ENCODE peak calls at places on chromosomes 5 and 9, in seven cellular contexts. One of them, this sample, is unnamed.

GRCh38 chr5:81601912-81602311 is 149.0 kb downstream of the SSBP2 start:
- DNase-seq in aorta: no peak
- DNase-seq in brain microvascular endothelial cell: peak; percentile 15
- DNase-seq in stomach: no peak
- DNase-seq in body of pancreas: no peak
- DNase-seq in adrenal gland: no peak
- DNase-seq in neuronal stem cell: no peak
- DNase-seq in this sample: no peak

GRCh38 chr5:153168226-153168625 is 322.2 kb upstream of the GRIA1 start:
- DNase-seq in aorta: no peak
- DNase-seq in brain microvascular endothelial cell: no peak
- DNase-seq in stomach: no peak
- DNase-seq in body of pancreas: no peak
- DNase-seq in adrenal gland: no peak
- DNase-seq in neuronal stem cell: no peak
- DNase-seq in this sample: no peak

GRCh38 chr9:27732494-27732893 is 159.2 kb upstream of the C9orf72 start:
- DNase-seq in aorta: no peak
- DNase-seq in brain microvascular endothelial cell: no peak
- DNase-seq in stomach: no peak
- DNase-seq in body of pancreas: no peak
- DNase-seq in adrenal gland: no peak
- DNase-seq in neuronal stem cell: no peak
- DNase-seq in this sample: no peak

GRCh38 chr9:116901260-116901659 is 214.2 kb downstream of the TRIM32 start:
- DNase-seq in aorta: no peak
- DNase-seq in brain microvascular endothelial cell: no peak
- DNase-seq in stomach: no peak
- DNase-seq in body of pancreas: no peak
- DNase-seq in adrenal gland: no peak
- DNase-seq in neuronal stem cell: no peak
- DNase-seq in this sample: peak; percentile 55

GRCh38 chr5:124956471-124957029 is 210.1 kb upstream of the ZNF608 start:
- DNase-seq in aorta: no peak
- DNase-seq in brain microvascular endothelial cell: no peak
- DNase-seq in stomach: no peak
- DNase-seq in body of pancreas: no peak
- DNase-seq in adrenal gland: no peak
- DNase-seq in neuronal stem cell: no peak
- DNase-seq in this sample: no peak

GRCh38 chr5:66255702-66256101 is 111.6 kb downstream of the SREK1 start:
- DNase-seq in aorta: no peak
- DNase-seq in brain microvascular endothelial cell: no peak
- DNase-seq in stomach: no peak
- DNase-seq in body of pancreas: no peak
- DNase-seq in adrenal gland: no peak
- DNase-seq in neuronal stem cell: no peak
- DNase-seq in this sample: no peak

GRCh38 chr5:18975624-18976023 is 1012.4 kb downstream of the CDH18 start:
- DNase-seq in aorta: no peak
- DNase-seq in brain microvascular endothelial cell: no peak
- DNase-seq in stomach: no peak
- DNase-seq in body of pancreas: no peak
- DNase-seq in adrenal gland: no peak
- DNase-seq in neuronal stem cell: no peak
- DNase-seq in this sample: no peak

GRCh38 chr5:171419663-171420428 is 399 bp downstream of the FGF18 start:
- DNase-seq in aorta: no peak
- DNase-seq in brain microvascular endothelial cell: no peak
- DNase-seq in stomach: peak; percentile 32
- DNase-seq in body of pancreas: peak; percentile 26
- DNase-seq in adrenal gland: no peak
- DNase-seq in neuronal stem cell: peak; percentile 43
- DNase-seq in this sample: no peak

GRCh38 chr5:9781882-9782281 is 151.7 kb upstream of the TAS2R1 start:
- DNase-seq in aorta: no peak
- DNase-seq in brain microvascular endothelial cell: no peak
- DNase-seq in stomach: no peak
- DNase-seq in body of pancreas: no peak
- DNase-seq in adrenal gland: no peak
- DNase-seq in neuronal stem cell: no peak
- DNase-seq in this sample: no peak

GRCh38 chr5:170067152-170067551 is 38.5 kb upstream of the FOXI1 start:
- DNase-seq in aorta: no peak
- DNase-seq in brain microvascular endothelial cell: no peak
- DNase-seq in stomach: no peak
- DNase-seq in body of pancreas: no peak
- DNase-seq in adrenal gland: no peak
- DNase-seq in neuronal stem cell: no peak
- DNase-seq in this sample: no peak

GRCh38 chr9:136899196-136899595 is 12.9 kb downstream of the TRAF2 start:
- DNase-seq in aorta: no peak
- DNase-seq in brain microvascular endothelial cell: no peak
- DNase-seq in stomach: peak; percentile 36
- DNase-seq in body of pancreas: peak; percentile 26
- DNase-seq in adrenal gland: no peak
- DNase-seq in neuronal stem cell: no peak
- DNase-seq in this sample: no peak

GRCh38 chr9:91207889-91208651 is 153.6 kb downstream of the AUH start:
- DNase-seq in aorta: no peak
- DNase-seq in brain microvascular endothelial cell: no peak
- DNase-seq in stomach: no peak
- DNase-seq in body of pancreas: peak; percentile 63
- DNase-seq in adrenal gland: no peak
- DNase-seq in neuronal stem cell: no peak
- DNase-seq in this sample: no peak

GRCh38 chr9:72386186-72386585 is 21.2 kb upstream of the ZFAND5 start:
- DNase-seq in aorta: no peak
- DNase-seq in brain microvascular endothelial cell: no peak
- DNase-seq in stomach: no peak
- DNase-seq in body of pancreas: no peak
- DNase-seq in adrenal gland: no peak
- DNase-seq in neuronal stem cell: no peak
- DNase-seq in this sample: no peak

GRCh38 chr9:128911529-128912035 is 9.2 kb upstream of the PHYHD1 start:
- DNase-seq in aorta: peak; percentile 95
- DNase-seq in brain microvascular endothelial cell: peak; percentile 33
- DNase-seq in stomach: no peak
- DNase-seq in body of pancreas: peak; percentile 47
- DNase-seq in adrenal gland: no peak
- DNase-seq in neuronal stem cell: no peak
- DNase-seq in this sample: no peak

GRCh38 chr5:4487581-4487980 is 652.5 kb upstream of the ADAMTS16 start:
- DNase-seq in aorta: no peak
- DNase-seq in brain microvascular endothelial cell: no peak
- DNase-seq in stomach: no peak
- DNase-seq in body of pancreas: no peak
- DNase-seq in adrenal gland: no peak
- DNase-seq in neuronal stem cell: no peak
- DNase-seq in this sample: no peak

GRCh38 chr5:40507095-40507494 is 172.6 kb upstream of the PTGER4 start:
- DNase-seq in aorta: no peak
- DNase-seq in brain microvascular endothelial cell: no peak
- DNase-seq in stomach: no peak
- DNase-seq in body of pancreas: no peak
- DNase-seq in adrenal gland: no peak
- DNase-seq in neuronal stem cell: no peak
- DNase-seq in this sample: no peak

GRCh38 chr5:113520429-113520828 is 6.9 kb downstream of the YTHDC2 start:
- DNase-seq in aorta: no peak
- DNase-seq in brain microvascular endothelial cell: peak; percentile 25
- DNase-seq in stomach: no peak
- DNase-seq in body of pancreas: no peak
- DNase-seq in adrenal gland: peak; percentile 54
- DNase-seq in neuronal stem cell: no peak
- DNase-seq in this sample: no peak

GRCh38 chr9:127444921-127445850 is 6.0 kb downstream of the RPL12 start:
- DNase-seq in aorta: no peak
- DNase-seq in brain microvascular endothelial cell: no peak
- DNase-seq in stomach: no peak
- DNase-seq in body of pancreas: no peak
- DNase-seq in adrenal gland: no peak
- DNase-seq in neuronal stem cell: no peak
- DNase-seq in this sample: no peak

GRCh38 chr5:173884402-173885053 is 3.6 kb upstream of the CPEB4 start:
- DNase-seq in aorta: no peak
- DNase-seq in brain microvascular endothelial cell: no peak
- DNase-seq in stomach: peak; percentile 71
- DNase-seq in body of pancreas: no peak
- DNase-seq in adrenal gland: no peak
- DNase-seq in neuronal stem cell: no peak
- DNase-seq in this sample: no peak

GRCh38 chr5:173333900-173334685 is 5.9 kb upstream of the STC2 start:
- DNase-seq in aorta: no peak
- DNase-seq in brain microvascular endothelial cell: peak; percentile 56
- DNase-seq in stomach: no peak
- DNase-seq in body of pancreas: no peak
- DNase-seq in adrenal gland: no peak
- DNase-seq in neuronal stem cell: no peak
- DNase-seq in this sample: no peak

GRCh38 chr9:71663216-71663615 is 105.1 kb downstream of the CEMIP2 start:
- DNase-seq in aorta: no peak
- DNase-seq in brain microvascular endothelial cell: no peak
- DNase-seq in stomach: no peak
- DNase-seq in body of pancreas: no peak
- DNase-seq in adrenal gland: no peak
- DNase-seq in neuronal stem cell: no peak
- DNase-seq in this sample: no peak

GRCh38 chr5:116577064-116577788 is 2.6 kb upstream of the SEMA6A start:
- DNase-seq in aorta: no peak
- DNase-seq in brain microvascular endothelial cell: no peak
- DNase-seq in stomach: no peak
- DNase-seq in body of pancreas: no peak
- DNase-seq in adrenal gland: no peak
- DNase-seq in neuronal stem cell: no peak
- DNase-seq in this sample: no peak

GRCh38 chr9:85172001-85172978 is 502.8 kb downstream of the NTRK2 start:
- DNase-seq in aorta: no peak
- DNase-seq in brain microvascular endothelial cell: no peak
- DNase-seq in stomach: no peak
- DNase-seq in body of pancreas: no peak
- DNase-seq in adrenal gland: no peak
- DNase-seq in neuronal stem cell: no peak
- DNase-seq in this sample: peak; percentile 51

GRCh38 chr9:129319938-129320481 is 141.9 kb upstream of the IER5L start:
- DNase-seq in aorta: peak; percentile 67
- DNase-seq in brain microvascular endothelial cell: no peak
- DNase-seq in stomach: peak; percentile 24
- DNase-seq in body of pancreas: no peak
- DNase-seq in adrenal gland: no peak
- DNase-seq in neuronal stem cell: no peak
- DNase-seq in this sample: no peak

GRCh38 chr5:139410886-139411835 is 7.3 kb upstream of the SPATA24 start:
- DNase-seq in aorta: no peak
- DNase-seq in brain microvascular endothelial cell: no peak
- DNase-seq in stomach: no peak
- DNase-seq in body of pancreas: no peak
- DNase-seq in adrenal gland: no peak
- DNase-seq in neuronal stem cell: no peak
- DNase-seq in this sample: no peak

GRCh38 chr5:112628219-112628618 is 109.5 kb upstream of the APC start:
- DNase-seq in aorta: no peak
- DNase-seq in brain microvascular endothelial cell: no peak
- DNase-seq in stomach: no peak
- DNase-seq in body of pancreas: no peak
- DNase-seq in adrenal gland: no peak
- DNase-seq in neuronal stem cell: peak; percentile 36
- DNase-seq in this sample: no peak

GRCh38 chr5:104266161-104266560 is 703.6 kb upstream of the NUDT12 start:
- DNase-seq in aorta: no peak
- DNase-seq in brain microvascular endothelial cell: no peak
- DNase-seq in stomach: no peak
- DNase-seq in body of pancreas: no peak
- DNase-seq in adrenal gland: no peak
- DNase-seq in neuronal stem cell: no peak
- DNase-seq in this sample: no peak

GRCh38 chr5:68225188-68225910 is 9.8 kb downstream of the PIK3R1 start:
- DNase-seq in aorta: peak; percentile 73
- DNase-seq in brain microvascular endothelial cell: peak; percentile 84
- DNase-seq in stomach: peak; percentile 69
- DNase-seq in body of pancreas: peak; percentile 76
- DNase-seq in adrenal gland: peak; percentile 90
- DNase-seq in neuronal stem cell: no peak
- DNase-seq in this sample: peak; percentile 82
- H3K27ac ChIP-seq in aorta: no peak overlapping the region
- H3K27ac ChIP-seq in brain microvascular endothelial cell: peak overlapping the region; percentile 50
- H3K27ac ChIP-seq in stomach: peak overlapping the region; percentile 51
- H3K27ac ChIP-seq in body of pancreas: no peak overlapping the region
- H3K27ac ChIP-seq in adrenal gland: peak overlapping the region; percentile 20
- H3K27ac ChIP-seq in neuronal stem cell: no peak overlapping the region
- H3K27ac ChIP-seq in this sample: peak overlapping the region; percentile 83

GRCh38 chr5:72464071-72464470 is 43.1 kb downstream of the ZNF366 start:
- DNase-seq in aorta: no peak
- DNase-seq in brain microvascular endothelial cell: no peak
- DNase-seq in stomach: no peak
- DNase-seq in body of pancreas: no peak
- DNase-seq in adrenal gland: no peak
- DNase-seq in neuronal stem cell: no peak
- DNase-seq in this sample: no peak
- H3K27ac ChIP-seq in aorta: no peak overlapping the region
- H3K27ac ChIP-seq in brain microvascular endothelial cell: no peak overlapping the region
- H3K27ac ChIP-seq in stomach: no peak overlapping the region
- H3K27ac ChIP-seq in body of pancreas: no peak overlapping the region
- H3K27ac ChIP-seq in adrenal gland: no peak overlapping the region
- H3K27ac ChIP-seq in neuronal stem cell: no peak overlapping the region
- H3K27ac ChIP-seq in this sample: peak overlapping the region; percentile 80

GRCh38 chr5:143922718-143923117 is 110.8 kb downstream of the HMHB1 start:
- DNase-seq in aorta: no peak
- DNase-seq in brain microvascular endothelial cell: peak; percentile 53
- DNase-seq in stomach: no peak
- DNase-seq in body of pancreas: peak; percentile 4
- DNase-seq in adrenal gland: no peak
- DNase-seq in neuronal stem cell: no peak
- DNase-seq in this sample: no peak
- H3K27ac ChIP-seq in aorta: no peak overlapping the region
- H3K27ac ChIP-seq in brain microvascular endothelial cell: peak overlapping the region; percentile 84
- H3K27ac ChIP-seq in stomach: no peak overlapping the region
- H3K27ac ChIP-seq in body of pancreas: no peak overlapping the region
- H3K27ac ChIP-seq in adrenal gland: no peak overlapping the region
- H3K27ac ChIP-seq in neuronal stem cell: no peak overlapping the region
- H3K27ac ChIP-seq in this sample: peak overlapping the region; percentile 82

DNA sequence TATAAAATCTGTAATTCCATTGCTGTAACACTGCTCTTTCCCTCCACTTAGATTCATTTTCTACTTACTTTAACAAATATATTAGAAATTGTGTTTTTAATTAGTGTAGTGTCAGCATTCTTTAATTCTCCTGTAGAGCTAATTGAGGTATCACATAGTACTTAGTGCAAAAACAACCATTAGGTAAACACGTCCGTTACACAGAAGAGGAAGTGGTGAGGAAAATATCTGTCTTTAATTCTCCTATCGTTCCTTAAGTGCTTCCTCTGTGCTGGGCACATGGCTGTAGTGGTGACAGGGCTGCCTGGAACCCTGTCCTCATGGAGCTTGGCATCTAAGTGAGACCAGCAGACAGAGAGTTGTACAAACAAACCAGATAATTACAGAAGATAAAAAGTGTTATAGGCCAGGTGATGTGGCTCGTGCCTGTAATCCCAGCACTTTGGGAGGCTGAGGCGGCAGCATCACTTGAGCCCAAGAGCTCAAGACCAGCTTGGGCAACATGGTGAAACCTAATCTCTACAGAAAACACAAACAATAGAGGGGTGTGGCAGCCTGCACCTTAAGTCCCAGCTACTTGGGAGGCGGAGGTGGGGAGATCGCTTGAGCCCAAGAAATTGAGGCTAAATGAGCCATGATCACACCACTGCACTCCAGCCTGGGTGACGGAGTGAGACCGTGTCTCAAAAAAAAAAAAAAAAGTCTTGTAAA is 36.3 kb downstream of the PARP8 start:
- DNase-seq in aorta: no peak
- DNase-seq in brain microvascular endothelial cell: no peak
- DNase-seq in stomach: no peak
- DNase-seq in body of pancreas: no peak
- DNase-seq in adrenal gland: no peak
- DNase-seq in neuronal stem cell: no peak
- DNase-seq in this sample: no peak
- H3K27ac ChIP-seq in aorta: no peak overlapping the region
- H3K27ac ChIP-seq in brain microvascular endothelial cell: no peak overlapping the region
- H3K27ac ChIP-seq in stomach: no peak overlapping the region
- H3K27ac ChIP-seq in body of pancreas: no peak overlapping the region
- H3K27ac ChIP-seq in adrenal gland: no peak overlapping the region
- H3K27ac ChIP-seq in neuronal stem cell: no peak overlapping the region
- H3K27ac ChIP-seq in this sample: no peak overlapping the region

This sample was measured in epithelial cell of prostate.